ENCODE peak calls at places on chromosome 10, in six cellular contexts. A is testis, E is ovary, I is HepG2, D is IMR-90, W is prostate gland. J is an unnamed sample.

GRCh38 chr10:71134732-71135211 is 77.6 kb upstream of the UNC5B start:
- DNase-seq in A (no peak), E (no peak), I (no peak), D (no peak), W (no peak), J (no peak)

GRCh38 chr10:34489973-34490372 is 325.1 kb downstream of the PARD3 start:
- DNase-seq in A (no peak), E (no peak), I (no peak), D (peak), W (no peak), J (no peak)

GRCh38 chr10:48589266-48589665 is 15.6 kb downstream of the ARHGAP22 start:
- DNase-seq in A (no peak), E (no peak), I (no peak), D (peak), W (no peak), J (no peak)

GRCh38 chr10:24642921-24643678 is 80.6 kb downstream of the ARHGAP21 start:
- DNase-seq in A (no peak), E (no peak), I (peak), D (peak), W (peak), J (no peak)

GRCh38 chr10:33248638-33249037 is 85.8 kb downstream of the NRP1 start:
- DNase-seq in A (no peak), E (no peak), I (no peak), D (peak), W (no peak), J (no peak)

GRCh38 chr10:132468201-132468600 is 69.4 kb upstream of the INPP5A start:
- DNase-seq in A (no peak), E (no peak), I (no peak), D (no peak), W (no peak), J (no peak)

GRCh38 chr10:58435297-58435696 is 50.1 kb downstream of the TFAM start:
- DNase-seq in A (no peak), E (no peak), I (peak), D (peak), W (no peak), J (peak)

GRCh38 chr10:46523119-46523880 is 33.2 kb downstream of the GPRIN2 start:
- DNase-seq in A (no peak), E (peak), I (no peak), D (no peak), W (peak), J (peak)

GRCh38 chr10:43203491-43204393 is 63.1 kb downstream of the RASGEF1A start:
- DNase-seq in A (peak), E (peak), I (no peak), D (no peak), W (no peak), J (peak)

GRCh38 chr10:44393051-44393630 is 8.2 kb upstream of the CXCL12 start:
- DNase-seq in A (no peak), E (no peak), I (no peak), D (peak), W (no peak), J (no peak)

GRCh38 chr10:18777258-18777657 is 118.0 kb downstream of the ARL5B start:
- DNase-seq in A (peak), E (no peak), I (no peak), D (no peak), W (no peak), J (no peak)

GRCh38 chr10:31464552-31464951 is 145.5 kb downstream of the ZEB1 start:
- DNase-seq in A (no peak), E (no peak), I (no peak), D (no peak), W (no peak), J (no peak)

GRCh38 chr10:97335188-97335619 is 675 bp upstream of the FRAT2 start:
- DNase-seq in A (no peak), E (peak), I (no peak), D (no peak), W (no peak), J (no peak)

GRCh38 chr10:72316748-72317435 is 37.8 kb downstream of the DNAJB12 start:
- DNase-seq in A (peak), E (peak), I (peak), D (no peak), W (peak), J (peak)

GRCh38 chr10:86022906-86023305 is 343.7 kb downstream of the GRID1 start:
- DNase-seq in A (no peak), E (no peak), I (no peak), D (no peak), W (no peak), J (no peak)

GRCh38 chr10:99804471-99804870 is 22.0 kb downstream of the ABCC2 start:
- DNase-seq in A (no peak), E (no peak), I (no peak), D (no peak), W (no peak), J (no peak)

GRCh38 chr10:125441151-125441550 is 241.8 kb downstream of the TEX36 start:
- DNase-seq in A (no peak), E (no peak), I (no peak), D (peak), W (no peak), J (no peak)

DNA sequence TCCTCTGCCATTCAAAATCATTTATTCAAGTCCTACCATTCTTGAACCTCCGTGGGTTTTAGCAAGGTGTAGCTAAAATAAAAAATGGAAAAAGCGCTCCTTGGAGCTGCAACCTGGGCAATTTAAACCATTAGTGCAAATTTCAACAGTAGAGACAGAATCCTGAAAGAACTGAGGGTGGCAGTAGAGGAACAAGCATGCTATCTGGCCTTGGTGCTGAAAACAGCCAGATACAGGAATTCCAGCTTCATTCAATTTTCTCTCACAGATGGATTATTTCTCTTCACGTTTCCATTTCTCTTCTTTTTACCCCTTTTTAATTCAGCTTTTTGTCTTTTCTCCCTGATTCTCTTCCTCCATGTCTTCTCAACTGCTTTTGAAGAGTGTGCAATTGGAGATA is 77.7 kb downstream of the OTUD1 start:
- DNase-seq in A (no peak), E (no peak), I (peak), D (peak), W (no peak), J (no peak)
- TF ChIP-seq CTCF in A (peak), E (no peak), I (peak), D (peak), W (no peak), J (peak)

GRCh38 chr10:112183329-112184051 is at the start of gene GPAM:
- DNase-seq in A (peak), E (peak), I (no peak), D (peak), W (peak), J (peak)
- TF ChIP-seq POLR2A in A (peak), E (peak), I (no peak), D (peak), W (peak), J (no peak)

DNA sequence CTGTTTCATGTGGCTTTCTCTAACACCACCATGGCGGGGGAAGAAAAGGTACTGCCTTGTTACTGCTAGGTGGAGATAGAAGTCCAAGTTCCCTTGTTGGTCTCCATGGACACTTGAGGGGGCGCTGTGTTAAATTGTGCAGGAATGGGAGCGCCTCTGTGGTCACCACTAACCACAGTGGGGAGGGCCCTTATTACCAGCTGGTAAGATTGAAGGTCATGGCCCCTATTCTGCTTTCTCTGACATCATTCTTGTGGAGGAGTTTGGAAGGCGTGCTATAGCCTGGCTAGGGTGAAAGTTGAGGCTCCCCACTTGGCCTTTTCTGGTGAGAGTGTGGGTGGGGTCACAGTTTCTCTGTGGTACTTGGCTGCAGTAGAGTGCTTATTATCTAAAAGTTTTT is 14.9 kb upstream of the MXI1 start:
- DNase-seq in A (no peak), E (no peak), I (no peak), D (no peak), W (no peak), J (no peak)
- TF ChIP-seq CTCF in A (no peak), E (no peak), I (peak), D (no peak), W (no peak), J (no peak)

GRCh38 chr10:61902448-61903183 is 1.1 kb downstream of the ARID5B start:
- DNase-seq in A (peak), E (no peak), I (peak), D (peak), W (peak), J (peak)
- TF ChIP-seq POLR2A in A (no peak), E (no peak), I (no peak), D (no peak), W (peak), J (no peak)

GRCh38 chr10:118957966-118958365 is 71.5 kb upstream of the NANOS1 start:
- DNase-seq in A (peak), E (no peak), I (no peak), D (no peak), W (no peak), J (no peak)

GRCh38 chr10:118957141-118957825 is 72.2 kb upstream of the NANOS1 start:
- DNase-seq in A (no peak), E (no peak), I (no peak), D (no peak), W (no peak), J (no peak)

GRCh38 chr10:118958559-118958958 is 71.0 kb upstream of the NANOS1 start:
- DNase-seq in A (no peak), E (no peak), I (no peak), D (no peak), W (no peak), J (no peak)

GRCh38 chr10:118955531-118956252 is 73.8 kb upstream of the NANOS1 start:
- DNase-seq in A (no peak), E (no peak), I (no peak), D (no peak), W (no peak), J (no peak)

DNA sequence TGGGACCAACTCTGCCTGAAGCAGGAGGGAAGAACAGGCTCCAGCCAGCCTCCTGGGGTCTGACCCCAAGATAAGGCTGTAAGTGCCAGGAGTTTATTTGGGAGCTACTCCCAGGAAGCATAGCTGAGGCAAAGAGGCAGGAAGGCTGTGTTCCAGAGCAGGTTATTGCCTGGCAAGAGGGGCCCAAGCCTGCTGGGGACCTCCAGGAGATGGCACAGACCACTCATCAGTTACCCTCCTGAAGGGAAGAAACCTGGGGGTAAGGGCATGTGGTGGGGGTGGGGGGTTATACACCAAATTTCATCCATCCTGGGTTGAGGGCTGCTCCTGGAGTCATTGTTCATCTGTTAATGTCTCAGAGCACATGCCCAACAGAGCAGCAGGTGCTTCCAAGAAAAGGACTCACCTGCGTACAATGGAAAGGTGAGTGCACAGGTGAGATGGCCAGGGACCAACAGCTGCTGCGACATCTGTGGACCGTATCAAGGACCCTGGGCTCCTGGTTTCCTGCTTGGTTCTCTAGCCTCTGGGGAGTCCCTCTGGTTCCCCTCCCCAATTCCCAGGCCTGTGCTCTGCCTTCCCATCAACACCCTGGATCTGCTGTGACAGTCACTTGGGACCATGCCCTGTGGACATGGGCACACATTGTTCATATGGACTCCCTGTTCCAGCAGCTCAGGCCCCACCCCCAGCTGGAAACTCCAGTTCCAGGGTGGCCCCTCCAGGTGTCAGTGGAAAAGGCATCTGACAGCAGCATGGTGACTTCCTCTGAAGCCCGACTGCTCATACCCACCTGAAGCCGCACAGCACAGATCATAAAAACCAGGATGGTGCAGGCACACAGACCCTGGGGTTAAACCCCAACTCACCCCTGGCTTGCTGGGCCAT is 73.0 kb upstream of the NANOS1 start:
- DNase-seq in A (no peak), E (no peak), I (no peak), D (no peak), W (no peak), J (no peak)
- TF ChIP-seq CTCF in A (no peak), E (no peak), I (no peak), D (no peak), W (no peak), J (no peak)

GRCh38 chr10:91298224-91298862 is 77.9 kb downstream of the PCGF5 start:
- DNase-seq in A (peak), E (peak), I (peak), D (peak), W (peak), J (peak)
- TF ChIP-seq POLR2A in A (no peak), E (no peak), I (no peak), D (peak), W (no peak), J (no peak)

GRCh38 chr10:74976565-74976964 is 134.9 kb upstream of the SAMD8 start:
- DNase-seq in A (no peak), E (no peak), I (peak), D (no peak), W (no peak), J (no peak)
- TF ChIP-seq CTCF in A (no peak), E (no peak), I (peak), D (no peak), W (no peak), J (no peak)

DNA sequence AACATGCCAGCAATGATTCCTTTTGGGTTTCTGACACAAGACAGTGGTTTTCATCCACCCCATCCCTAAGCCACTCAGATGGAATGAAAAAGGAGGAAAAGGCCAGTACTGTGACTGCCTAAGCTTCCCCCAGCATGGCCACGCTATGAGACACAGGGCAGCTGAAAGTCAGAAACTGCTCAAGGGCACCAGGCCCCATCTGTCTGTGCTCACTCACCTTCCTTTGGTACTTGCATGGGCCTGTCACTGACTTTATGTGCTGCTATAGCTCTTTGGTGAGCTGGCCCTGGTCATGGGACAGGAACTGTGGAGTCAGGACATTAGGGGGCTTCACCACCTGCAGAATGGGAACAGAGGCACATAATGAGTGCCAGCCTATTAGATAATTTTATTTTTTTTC is 21.2 kb upstream of the ACSM6 start:
- DNase-seq in A (no peak), E (no peak), I (no peak), D (no peak), W (no peak), J (no peak)
- TF ChIP-seq POLR2A in A (no peak), E (no peak), I (no peak), D (no peak), W (no peak), J (no peak)

J was measured in thyroid gland.